ENCODE peak calls at places on chromosome 12, in ten cellular contexts. P is GM06990; S is AG09309; J is astrocyte of the cerebellum; L is heart right ventricle; H is effector memory CD4-positive, alpha-beta T cell; Y is HepG2; D is bronchial epithelial cell; B is osteoblast; Q is transverse colon. O is an unnamed sample.
A peak's percentile ranks its signal among the peaks of the same experiment; 100 is the strongest.

GRCh38 chr12:64335886-64336466 is 54.6 kb downstream of the C12orf56 start:
- DNase-seq in P (no peak), S (no peak), Q (no peak), L (no peak), Y (no peak), B (no peak), J (no peak), D (peak; percentile 58), H (no peak), O (no peak)

GRCh38 chr12:31033146-31033545 is 40.5 kb upstream of the DDX11 start:
- DNase-seq in H (no peak), B (no peak), P (no peak), J (no peak), S (no peak), Y (no peak), Q (no peak), L (no peak), D (no peak), O (no peak)

GRCh38 chr12:50573271-50573670 is 68.5 kb downstream of the DIP2B start:
- DNase-seq in L (no peak), Y (no peak), P (no peak), B (no peak), J (no peak), S (no peak), D (no peak), Q (no peak), H (no peak), O (no peak)

GRCh38 chr12:131152587-131152986 is 198.9 kb downstream of the ADGRD1 start:
- DNase-seq in S (no peak), B (no peak), D (no peak), L (no peak), J (no peak), Q (no peak), H (no peak), P (no peak), Y (no peak), O (no peak)

GRCh38 chr12:52358575-52359350 is 8.5 kb downstream of the KRT85 start:
- DNase-seq in S (no peak), Y (no peak), D (no peak), B (peak; percentile 52), P (peak; percentile 39), L (no peak), H (no peak), Q (no peak), J (no peak), O (no peak)

GRCh38 chr12:84763112-84763511 is 149.5 kb downstream of the SLC6A15 start:
- DNase-seq in Y (no peak), Q (no peak), D (no peak), S (peak; percentile 48), P (no peak), J (peak; percentile 84), H (no peak), B (peak; percentile 10), L (no peak), O (no peak)

GRCh38 chr12:3945671-3946070 is 72.5 kb upstream of the PARP11 start:
- DNase-seq in Q (no peak), D (no peak), H (no peak), P (no peak), S (no peak), Y (no peak), L (no peak), B (no peak), J (no peak), O (no peak)

GRCh38 chr12:128813883-128814282 is 9.9 kb downstream of the SLC15A4 start:
- DNase-seq in H (no peak), Y (no peak), J (no peak), B (no peak), L (no peak), Q (no peak), P (no peak), S (no peak), D (no peak), O (no peak)

GRCh38 chr12:96457191-96457930 is 32.0 kb upstream of the CFAP54 start:
- DNase-seq in D (peak; percentile 85), L (no peak), J (no peak), P (no peak), Y (no peak), S (no peak), Q (no peak), H (no peak), B (no peak), O (no peak)

GRCh38 chr12:104718581-104718980 is 239.5 kb downstream of the SLC41A2 start:
- DNase-seq in L (no peak), B (no peak), J (peak; percentile 53), S (no peak), H (no peak), Q (no peak), D (no peak), P (no peak), Y (no peak), O (peak; percentile 17)

GRCh38 chr12:6724409-6724797 is 557 bp downstream of the COPS7A start:
- DNase-seq in L (no peak), H (peak; percentile 16), Q (peak; percentile 33), B (no peak), S (no peak), P (no peak), Y (peak; percentile 20), J (no peak), D (no peak), O (peak; percentile 23)

GRCh38 chr12:14982562-14982961 is 9.7 kb downstream of the PDE6H start:
- DNase-seq in H (no peak), L (no peak), Y (no peak), S (no peak), D (no peak), Q (no peak), P (no peak), J (no peak), B (peak; percentile 10), O (no peak)

GRCh38 chr12:6069452-6070093 is 54.9 kb downstream of the VWF start:
- DNase-seq in B (peak; percentile 97), Q (no peak), Y (no peak), S (peak; percentile 89), L (no peak), H (no peak), P (no peak), J (no peak), D (peak; percentile 82), O (no peak)

GRCh38 chr12:121800694-121801600 is 2.9 kb upstream of the SETD1B start:
- DNase-seq in H (peak; percentile 65), Q (peak; percentile 85), B (peak; percentile 98), D (peak; percentile 58), P (peak; percentile 74), S (no peak), J (no peak), L (peak; percentile 85), Y (no peak), O (peak; percentile 77)

GRCh38 chr12:128823216-128823915 is 392 bp downstream of the SLC15A4 start:
- DNase-seq in Y (peak; percentile 12), J (no peak), H (peak; percentile 5), D (peak; percentile 7), P (peak; percentile 69), B (peak; percentile 92), L (peak; percentile 29), Q (peak; percentile 57), S (no peak), O (no peak)

GRCh38 chr12:25653487-25654175 is 100.5 kb upstream of the LMNTD1 start:
- DNase-seq in J (no peak), L (no peak), B (no peak), Q (no peak), D (no peak), H (no peak), Y (no peak), S (no peak), P (no peak), O (no peak)

GRCh38 chr12:110920324-110920910 is at the start of gene MYL2:
- DNase-seq in P (no peak), B (no peak), J (no peak), D (no peak), Y (no peak), H (no peak), L (peak; percentile 57), S (no peak), Q (no peak), O (no peak)

GRCh38 chr12:123436017-123436964 is at the start of gene RILPL2:
- DNase-seq in Y (peak; percentile 49), S (peak; percentile 38), D (peak; percentile 72), B (peak; percentile 98), P (peak; percentile 94), Q (peak; percentile 92), L (peak; percentile 91), H (peak; percentile 90), J (peak; percentile 24), O (peak; percentile 88)

GRCh38 chr12:4915752-4916151 is 6.0 kb downstream of the KCNA1 start:
- DNase-seq in J (no peak), S (no peak), H (no peak), P (no peak), B (peak; percentile 54), Y (no peak), Q (no peak), D (no peak), L (no peak), O (no peak)

GRCh38 chr12:2922329-2922728 is 31.6 kb downstream of the TULP3 start:
- DNase-seq in D (no peak), J (no peak), S (no peak), L (no peak), B (no peak), Y (no peak), P (no peak), Q (no peak), H (no peak), O (no peak)
- H3K4me3 ChIP-seq in D (no peak overlapping the region), J (no peak overlapping the region), S (no peak overlapping the region), L (no peak overlapping the region), B (no peak overlapping the region), Y (no peak overlapping the region), P (no peak overlapping the region), Q (no peak overlapping the region), H (no peak overlapping the region), O (no peak overlapping the region)

GRCh38 chr12:55626154-55626553 is 10.5 kb upstream of the OR10P1 start:
- DNase-seq in D (no peak), Y (no peak), H (no peak), L (no peak), S (no peak), P (no peak), Q (no peak), B (no peak), J (no peak), O (no peak)
- H3K4me3 ChIP-seq in D (no peak overlapping the region), Y (no peak overlapping the region), H (no peak overlapping the region), L (no peak overlapping the region), S (no peak overlapping the region), P (no peak overlapping the region), Q (no peak overlapping the region), B (no peak overlapping the region), J (no peak overlapping the region), O (no peak overlapping the region)

DNA sequence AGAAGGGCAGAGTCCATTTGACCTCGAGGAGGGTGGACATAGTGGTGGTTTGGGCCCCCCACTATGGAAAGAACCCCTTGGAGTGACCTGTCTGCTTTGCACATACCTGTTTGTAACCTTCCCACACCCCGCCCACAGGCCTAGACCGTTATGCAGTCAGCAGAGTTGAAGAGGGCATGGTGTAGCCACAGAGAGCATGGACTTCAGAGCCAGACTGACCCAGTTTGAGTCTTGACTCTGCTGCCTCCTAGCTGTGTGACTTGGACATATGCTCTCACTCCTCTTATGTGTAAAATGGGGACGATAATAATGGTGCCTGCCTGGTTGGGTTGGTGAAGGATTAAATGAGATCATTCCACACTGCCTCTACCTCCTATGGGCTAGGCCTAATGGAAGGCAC is 40.9 kb upstream of the NOS1 start:
- DNase-seq in P (no peak), D (no peak), Q (no peak), J (no peak), S (no peak), B (no peak), Y (peak; percentile 3), L (no peak), H (no peak), O (no peak)
- H3K4me3 ChIP-seq in P (no peak overlapping the region), D (no peak overlapping the region), Q (no peak overlapping the region), J (no peak overlapping the region), S (no peak overlapping the region), B (no peak overlapping the region), Y (no peak overlapping the region), L (no peak overlapping the region), H (no peak overlapping the region), O (no peak overlapping the region)

GRCh38 chr12:66087365-66087943 is 43.1 kb downstream of the LLPH start:
- DNase-seq in L (peak; percentile 21), S (peak; percentile 49), H (peak; percentile 6), D (peak; percentile 60), P (no peak), Q (peak; percentile 62), B (peak; percentile 52), J (peak; percentile 67), Y (peak; percentile 57), O (peak; percentile 66)
- H3K4me3 ChIP-seq in L (no peak overlapping the region), S (no peak overlapping the region), H (no peak overlapping the region), D (no peak overlapping the region), P (no peak overlapping the region), Q (no peak overlapping the region), B (peak overlapping the region; percentile 58), J (no peak overlapping the region), Y (no peak overlapping the region), O (no peak overlapping the region)

O was measured in adrenal gland.